ENCODE peak calls at places on chromosome 4, in nine cellular contexts. J is spleen, L is tibial nerve, M is suprapubic skin, C is stomach, H is uterus, O is transverse colon, X is HCT116, U is K562. V is an unnamed sample.

GRCh38 chr4:128386761-128387599 is 99.4 kb upstream of the PGRMC2 start:
- DNase-seq in C (peak; percentile 90), M (peak; percentile 94), H (peak; percentile 95), L (peak; percentile 85), J (no peak), X (peak; percentile 67), O (peak; percentile 79), U (peak; percentile 67), V (peak; percentile 98)

GRCh38 chr4:102217775-102218174 is 127.5 kb downstream of the SLC39A8 start:
- DNase-seq in U (no peak), C (no peak), H (no peak), J (no peak), O (no peak), X (no peak), L (no peak), M (no peak), V (no peak)

GRCh38 chr4:77818077-77818666 is 996 bp downstream of the CNOT6L start:
- DNase-seq in L (peak; percentile 50), X (peak; percentile 60), M (peak; percentile 83), J (peak; percentile 92), H (peak; percentile 61), C (peak; percentile 76), U (peak; percentile 86), O (peak; percentile 82), V (peak; percentile 88)

GRCh38 chr4:3308691-3309090 is 15.9 kb downstream of the RGS12 start:
- DNase-seq in J (peak; percentile 47), O (no peak), L (no peak), M (no peak), U (no peak), X (no peak), H (no peak), C (no peak), V (no peak)

GRCh38 chr4:38065181-38065580 is 105.0 kb downstream of the PTTG2 start:
- DNase-seq in L (no peak), C (no peak), U (peak; percentile 39), O (no peak), X (no peak), H (no peak), M (no peak), J (no peak), V (no peak)

GRCh38 chr4:181078236-181078635 is 1165.0 kb upstream of the TENM3 start:
- DNase-seq in U (no peak), H (no peak), J (no peak), L (no peak), M (no peak), O (no peak), C (no peak), X (no peak), V (no peak)

GRCh38 chr4:55087016-55087929 is 38.1 kb downstream of the KDR start:
- DNase-seq in O (no peak), C (no peak), M (no peak), L (no peak), H (no peak), X (no peak), J (no peak), U (no peak), V (no peak)

GRCh38 chr4:145829629-145830395 is 108.8 kb downstream of the ZNF827 start:
- DNase-seq in L (no peak), C (no peak), J (no peak), O (no peak), U (no peak), X (no peak), M (no peak), H (no peak), V (no peak)

GRCh38 chr4:16896871-16897270 is 1.6 kb downstream of the LDB2 start:
- DNase-seq in L (no peak), J (no peak), H (no peak), O (no peak), M (no peak), X (no peak), U (no peak), C (no peak), V (no peak)

GRCh38 chr4:38896940-38897339 is 29.3 kb downstream of the FAM114A1 start:
- DNase-seq in X (no peak), O (no peak), U (no peak), J (no peak), M (no peak), H (no peak), L (no peak), C (no peak), V (no peak)

GRCh38 chr4:165700855-165701254 is 172.2 kb upstream of the TLL1 start:
- DNase-seq in L (no peak), M (no peak), O (no peak), C (no peak), X (peak; percentile 27), U (peak; percentile 6), J (no peak), H (no peak), V (no peak)

DNA sequence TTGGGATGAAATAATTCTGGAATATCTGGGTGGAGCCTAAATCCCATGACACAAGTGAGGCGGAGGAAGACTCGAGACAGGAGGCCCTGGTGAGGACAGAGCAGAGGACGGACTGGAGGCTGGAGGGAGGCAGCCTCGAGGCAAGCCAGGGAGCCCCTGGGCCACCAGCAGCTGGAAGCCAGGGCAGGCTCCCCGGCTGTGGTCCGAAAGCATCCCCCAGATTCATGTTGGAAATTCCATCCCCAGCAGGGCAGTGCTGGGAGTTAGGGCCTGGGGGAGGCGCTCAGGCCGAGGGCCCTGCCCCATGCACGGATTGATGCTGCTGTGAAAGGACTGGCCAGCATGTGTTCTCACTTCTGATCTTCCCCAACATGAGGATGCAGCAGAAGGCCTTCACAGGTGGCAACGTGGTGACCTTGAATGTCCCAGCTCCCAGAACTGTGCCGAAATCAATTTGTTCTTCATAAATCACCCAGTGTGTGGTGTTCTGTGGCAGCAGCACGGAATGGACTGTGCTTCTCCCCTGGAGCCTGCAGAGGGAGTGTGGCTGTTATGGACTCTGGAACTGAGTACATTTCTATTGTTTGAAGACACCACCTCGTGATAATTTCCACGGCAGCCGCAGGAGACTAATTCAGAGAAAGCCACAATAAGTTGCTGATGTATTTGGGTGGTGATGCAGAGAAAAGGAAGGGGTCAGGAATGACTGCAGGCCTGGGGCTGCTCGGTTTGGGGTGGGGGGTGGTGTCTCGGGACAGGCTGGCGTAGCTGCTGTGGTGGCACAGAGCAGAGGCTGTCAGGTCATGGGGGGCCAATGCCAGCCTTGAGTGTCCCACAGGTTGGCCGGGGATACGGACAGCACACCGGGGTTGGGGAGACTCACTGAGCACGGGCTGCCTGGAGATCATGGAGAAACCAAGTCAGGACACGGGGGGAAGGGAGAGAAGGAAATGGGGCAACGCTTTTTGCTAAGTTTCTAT is 56.9 kb downstream of the PCGF3 start:
- DNase-seq in M (no peak), L (no peak), O (no peak), X (no peak), C (no peak), J (no peak), U (no peak), H (no peak), V (no peak)
- TF ChIP-seq POLR2A in M (no peak), L (no peak), O (no peak), X (no peak), C (no peak), J (no peak), U (peak; percentile 10), H (no peak), V (no peak)

DNA sequence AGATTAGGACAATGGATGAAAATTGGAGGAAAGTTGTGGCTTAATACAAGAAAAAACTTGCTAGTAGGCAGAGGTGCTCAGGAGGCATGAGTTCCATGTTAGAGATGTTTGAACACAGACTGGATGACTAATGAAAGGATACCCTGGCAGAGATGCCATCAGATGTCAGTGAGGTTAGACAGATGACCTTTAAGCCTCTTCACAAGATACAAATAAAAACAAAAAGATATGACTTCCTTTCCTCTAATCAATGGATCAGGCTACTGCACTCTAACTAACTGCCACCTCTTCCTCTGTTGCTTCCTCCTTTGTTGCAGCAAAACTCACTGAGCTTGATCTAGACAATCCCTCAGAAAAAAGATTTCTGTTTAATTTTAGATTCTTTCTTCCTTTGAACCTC is 14.7 kb downstream of the STAP1 start:
- DNase-seq in H (no peak), U (no peak), X (no peak), M (no peak), C (no peak), O (no peak), L (no peak), J (no peak), V (no peak)
- H3K4me1 ChIP-seq in H (no peaks in the 10 kb centered on the region), U (peaks cover 3% of the 10 kb centered on the region), X (no peaks in the 10 kb centered on the region), M (no peaks in the 10 kb centered on the region), C (no peaks in the 10 kb centered on the region), O (no peaks in the 10 kb centered on the region), L (no peaks in the 10 kb centered on the region), J (peaks cover 63% of the 10 kb centered on the region), V (no peaks in the 10 kb centered on the region)

DNA sequence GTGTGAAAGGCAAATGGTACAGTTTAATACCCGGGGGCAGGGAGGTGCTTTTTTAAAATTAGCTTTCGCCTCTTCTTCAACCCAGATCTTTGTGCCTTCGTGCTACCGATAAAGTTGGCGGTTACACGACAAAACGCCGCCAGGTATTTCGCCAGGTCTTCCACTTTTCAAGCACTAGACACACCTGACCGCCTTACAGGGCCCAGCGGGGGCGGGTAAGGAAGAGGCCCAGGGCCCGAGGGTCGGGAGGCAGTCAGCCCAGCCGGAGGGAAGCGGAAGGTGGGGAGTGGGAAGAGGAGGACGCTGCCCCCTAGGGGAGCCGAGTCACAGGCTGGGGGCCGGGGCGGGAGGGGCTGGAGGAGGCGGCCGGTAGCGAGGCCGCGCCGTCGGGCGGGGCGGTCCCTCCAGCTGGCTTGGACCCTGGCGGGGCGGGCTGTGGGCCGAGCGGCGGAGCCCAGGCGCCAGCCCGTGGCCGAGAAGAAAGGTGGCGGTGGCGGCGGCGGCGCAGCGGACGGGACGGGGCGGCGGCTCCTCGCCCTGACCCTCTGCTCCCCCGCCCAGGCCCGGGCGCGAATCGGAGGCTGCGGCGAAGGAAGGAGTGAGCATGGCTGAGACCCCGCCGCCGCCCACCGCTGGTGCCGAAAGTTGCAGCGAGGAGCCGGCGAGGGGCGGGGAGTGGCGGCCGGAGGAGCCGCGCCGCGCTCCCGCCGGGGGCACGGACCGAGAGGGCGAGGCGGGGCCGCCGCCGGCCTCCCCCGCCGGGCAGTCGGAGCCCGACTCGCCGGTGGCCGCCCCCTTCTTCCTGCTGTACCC is 16.2 kb downstream of the UTP3 start:
- DNase-seq in U (peak; percentile 92), L (peak; percentile 55), O (peak; percentile 88), X (peak; percentile 42), M (peak; percentile 87), J (peak; percentile 95), C (peak; percentile 82), H (peak; percentile 79), V (peak; percentile 90)
- TF ChIP-seq POLR2A in U (peak; percentile 75), L (peak; percentile 6), O (peak; percentile 13), X (no peak), M (no peak), J (no peak), C (no peak), H (no peak), V (no peak)

GRCh38 chr4:187383181-187383580 is 612.4 kb upstream of the ZFP42 start:
- DNase-seq in O (no peak), C (no peak), J (no peak), X (no peak), M (no peak), H (no peak), U (no peak), L (no peak), V (no peak)

GRCh38 chr4:187380181-187380581 is 615.4 kb upstream of the ZFP42 start:
- DNase-seq in J (no peak), L (no peak), U (peak; percentile 32), X (peak; percentile 67), C (no peak), M (no peak), O (peak; percentile 38), H (no peak), V (no peak)

DNA sequence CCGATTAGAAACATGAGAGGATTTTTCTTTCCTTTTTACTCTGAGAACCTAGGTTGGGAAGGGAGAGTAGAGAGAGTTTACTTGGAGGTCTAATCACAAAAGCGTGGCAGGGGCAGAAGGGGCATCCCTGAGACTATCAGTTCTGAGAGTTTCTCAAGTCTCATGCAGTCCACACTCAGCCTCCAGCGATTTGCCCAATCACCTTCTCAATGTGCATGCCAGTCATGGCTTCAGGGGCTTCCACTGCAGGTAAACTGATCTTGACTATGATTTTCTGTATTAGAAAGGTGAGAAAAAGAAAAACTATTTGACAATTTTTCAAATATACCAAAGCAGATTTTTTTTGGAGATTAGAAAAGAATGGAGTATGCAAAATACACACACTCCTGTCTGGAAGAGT is 617.1 kb upstream of the ZFP42 start:
- DNase-seq in C (no peak), X (no peak), L (no peak), J (no peak), O (no peak), H (no peak), U (no peak), M (no peak), V (no peak)
- H3K4me1 ChIP-seq in C (no peaks in the 10 kb centered on the region), X (peaks cover 5% of the 10 kb centered on the region), L (no peaks in the 10 kb centered on the region), J (no peaks in the 10 kb centered on the region), O (no peaks in the 10 kb centered on the region), H (no peaks in the 10 kb centered on the region), U (no peaks in the 10 kb centered on the region), M (no peaks in the 10 kb centered on the region), V (no peaks in the 10 kb centered on the region)